ENCODE peak calls at places on chromosome 15, in five cellular contexts. X, U, M, P and Q are unnamed samples.

GRCh38 chr15:58472821-58473581 is 41.2 kb downstream of the LIPC start:
- DNase-seq in M (no peak), U (no peak), P (no peak), X (peak; percentile 24), Q (no peak)

GRCh38 chr15:51731549-51732267 is 5.7 kb downstream of the LYSMD2 start:
- DNase-seq in U (peak; percentile 81), X (peak; percentile 71), P (no peak), M (no peak), Q (peak; percentile 77)

GRCh38 chr15:63112871-63113270 is 8.8 kb upstream of the LACTB start:
- DNase-seq in X (no peak), U (no peak), M (no peak), P (no peak), Q (no peak)

GRCh38 chr15:44023176-44023575 is 171.9 kb downstream of the FRMD5 start:
- DNase-seq in X (no peak), U (no peak), M (no peak), P (no peak), Q (no peak)

GRCh38 chr15:80615783-80616391 is 79.2 kb upstream of the ABHD17C start:
- DNase-seq in U (no peak), M (no peak), P (peak; percentile 84), X (no peak), Q (no peak)

GRCh38 chr15:80093854-80094418 is 34.5 kb downstream of the ZFAND6 start:
- DNase-seq in M (peak; percentile 30), U (no peak), P (peak; percentile 69), X (no peak), Q (no peak)

GRCh38 chr15:57565326-57565725 is 26.4 kb upstream of the MYZAP start:
- DNase-seq in X (peak; percentile 2), U (peak; percentile 76), P (no peak), M (no peak), Q (no peak)

GRCh38 chr15:65085990-65086679 is 9.6 kb downstream of the KBTBD13 start:
- DNase-seq in M (peak; percentile 58), U (no peak), X (peak; percentile 20), P (no peak), Q (no peak)

GRCh38 chr15:97866994-97867393 is 93.5 kb upstream of the ARRDC4 start:
- DNase-seq in X (no peak), U (no peak), P (no peak), M (no peak), Q (no peak)

GRCh38 chr15:44482088-44482487 is 54.7 kb downstream of the CTDSPL2 start:
- DNase-seq in X (no peak), P (no peak), U (no peak), M (no peak), Q (no peak)

GRCh38 chr15:80480171-80480811 is 76.1 kb downstream of the ARNT2 start:
- DNase-seq in U (no peak), M (no peak), P (no peak), X (no peak), Q (no peak)

GRCh38 chr15:95669146-95669922 is 661.2 kb upstream of the NR2F2 start:
- DNase-seq in U (no peak), P (no peak), X (no peak), M (no peak), Q (peak; percentile 13)

GRCh38 chr15:84816694-84817460 is at the start of gene ALPK3:
- DNase-seq in M (peak; percentile 46), P (peak; percentile 81), X (no peak), U (no peak), Q (peak; percentile 61)
- TF ChIP-seq CTCF in M (no peak), P (no peak), X (no peak), U (no peak), Q (no peak)

DNA sequence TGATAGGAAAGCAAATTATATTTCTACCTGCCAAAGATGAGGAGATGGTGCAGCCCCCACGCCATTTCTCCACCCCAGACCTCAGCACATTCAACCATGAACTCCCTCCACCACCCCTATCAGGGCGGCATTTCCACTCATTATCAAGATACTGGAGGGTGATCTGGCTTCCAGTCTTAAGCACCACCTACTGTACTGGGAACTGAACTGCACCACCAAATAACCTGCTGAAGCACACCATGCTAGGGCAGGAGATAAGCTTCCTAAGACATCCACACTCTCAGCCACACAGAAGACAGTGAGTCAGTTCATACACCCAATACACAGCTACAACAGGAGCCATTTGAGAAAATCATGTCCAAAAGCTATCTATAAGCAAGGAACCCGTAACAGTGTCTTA is 98.8 kb downstream of the FGF7 start:
- DNase-seq in X (no peak), M (no peak), U (no peak), P (no peak), Q (no peak)
- TF ChIP-seq CTCF in X (peak; percentile 29), M (no peak), U (no peak), P (no peak), Q (no peak)

DNA sequence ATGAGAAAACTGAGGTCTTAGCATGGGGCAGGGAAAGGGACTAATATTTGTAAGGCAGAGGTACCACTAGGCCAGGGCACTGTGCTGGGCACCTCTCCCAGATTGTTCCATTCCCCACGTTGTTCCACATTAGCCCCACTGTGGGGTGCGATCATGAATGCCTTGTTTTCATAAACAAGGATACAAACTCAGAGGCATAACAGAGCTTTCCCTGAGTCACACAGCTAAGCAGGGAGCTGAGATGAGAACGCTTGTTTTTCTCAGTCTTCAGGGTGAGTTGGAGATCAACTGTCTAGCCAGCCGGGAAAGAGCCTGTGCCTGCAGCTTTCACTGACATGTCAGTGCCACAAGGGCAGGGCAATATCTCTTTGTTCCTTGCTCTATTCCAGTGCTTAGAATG is 47.9 kb upstream of the ITGA11 start:
- DNase-seq in M (no peak), X (no peak), U (no peak), P (no peak), Q (no peak)
- TF ChIP-seq CTCF in M (no peak), X (no peak), U (no peak), P (no peak), Q (no peak)

GRCh38 chr15:76150508-76150907 is 90.7 kb downstream of the TMEM266 start:
- DNase-seq in P (no peak), X (no peak), M (no peak), U (peak; percentile 32), Q (no peak)

GRCh38 chr15:76153241-76154197 is 93.7 kb downstream of the TMEM266 start:
- DNase-seq in X (no peak), P (no peak), U (no peak), M (no peak), Q (no peak)

GRCh38 chr15:76150971-76151598 is 91.3 kb downstream of the TMEM266 start:
- DNase-seq in P (peak; percentile 79), U (peak; percentile 83), X (peak; percentile 77), M (peak; percentile 90), Q (peak; percentile 84)

GRCh38 chr15:76151599-76151974 is 91.8 kb downstream of the TMEM266 start:
- DNase-seq in U (no peak), M (no peak), P (no peak), X (no peak), Q (no peak)

GRCh38 chr15:76152197-76152596 is 92.4 kb downstream of the TMEM266 start:
- DNase-seq in X (no peak), U (no peak), M (no peak), P (no peak), Q (no peak)
- TF ChIP-seq CTCF in X (no peak), U (no peak), M (no peak), P (no peak), Q (no peak)

GRCh38 chr15:39199076-39199475 is 381.8 kb upstream of the THBS1 start:
- DNase-seq in U (no peak), P (no peak), X (no peak), M (no peak), Q (no peak)

GRCh38 chr15:39204031-39204430 is 376.8 kb upstream of the THBS1 start:
- DNase-seq in U (no peak), P (no peak), M (no peak), X (no peak), Q (no peak)

GRCh38 chr15:39202641-39203040 is 378.2 kb upstream of the THBS1 start:
- DNase-seq in P (no peak), M (no peak), X (no peak), U (no peak), Q (no peak)

GRCh38 chr15:39198044-39198625 is 382.7 kb upstream of the THBS1 start:
- DNase-seq in U (no peak), M (no peak), P (no peak), X (no peak), Q (no peak)

DNA sequence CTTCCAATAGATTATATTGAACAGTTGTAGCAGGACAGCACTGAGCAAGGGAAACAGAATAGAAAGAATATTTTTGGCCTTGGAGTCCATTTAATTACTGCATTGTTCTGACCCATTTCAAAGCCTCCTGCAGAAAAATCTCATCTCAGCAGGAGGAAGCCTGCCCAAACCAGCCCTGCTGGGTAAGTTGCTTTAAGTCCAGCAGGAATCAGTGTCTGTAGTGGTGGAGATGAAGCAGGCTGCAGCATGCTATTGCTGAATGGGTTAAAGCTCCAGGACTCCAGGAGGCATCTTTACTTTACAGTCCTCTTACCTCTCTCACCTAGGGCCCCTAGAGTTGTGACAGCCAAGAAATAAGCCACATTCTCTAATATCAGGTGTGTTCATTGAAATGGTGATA is 380.3 kb upstream of the THBS1 start:
- DNase-seq in X (no peak), P (no peak), U (no peak), M (no peak), Q (no peak)
- TF ChIP-seq CTCF in X (no peak), P (no peak), U (no peak), M (no peak), Q (no peak)

GRCh38 chr15:34223904-34224596 is 766 bp upstream of the EMC4 start:
- DNase-seq in P (no peak), U (no peak), M (no peak), X (peak; percentile 7), Q (no peak)
- TF ChIP-seq CTCF in P (no peak), U (no peak), M (no peak), X (no peak), Q (no peak)

DNA sequence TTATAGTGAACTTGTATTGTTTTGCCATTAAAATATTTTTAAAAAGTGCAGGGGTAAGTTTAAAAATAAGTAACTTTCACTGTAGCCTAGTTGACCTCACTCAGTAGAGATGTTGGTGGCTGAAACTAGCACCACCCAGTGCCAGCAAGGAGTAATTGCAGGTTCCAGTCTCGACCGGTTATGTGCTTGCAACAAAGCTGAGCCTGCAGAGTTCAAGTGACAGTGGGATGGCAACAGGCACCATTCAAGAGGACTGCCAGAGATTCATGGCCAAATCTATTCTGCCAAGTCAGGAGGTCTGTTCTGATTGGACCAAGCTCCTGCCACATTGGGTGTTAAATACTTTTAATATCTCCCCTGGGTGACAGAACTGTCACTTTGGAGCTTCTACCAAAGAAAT is 2.7 kb downstream of the ADAMTS7 start:
- DNase-seq in U (peak; percentile 42), P (no peak), X (peak; percentile 63), M (peak; percentile 42), Q (peak; percentile 74)
- TF ChIP-seq CTCF in U (peak; percentile 33), P (peak; percentile 49), X (peak; percentile 81), M (peak; percentile 68), Q (peak; percentile 34)

GRCh38 chr15:56185980-56186379 is 57.7 kb downstream of the RFX7 start:
- DNase-seq in U (no peak), P (no peak), X (no peak), M (no peak), Q (no peak)
- TF ChIP-seq CTCF in U (no peak), P (no peak), X (no peak), M (no peak), Q (no peak)